ENCODE peak calls at places on chromosome 4, in five cellular contexts. B is SJSA1, C is fibroblast of lung, F is SK-N-SH, A is GM12878. V is an unnamed sample. For H3K9me3, the result is how much of the 10 kb centered on the place peaks cover.

GRCh38 chr4:19494958-19495357 is 756.7 kb upstream of the SLIT2 start:
- DNase-seq in F (no peak), B (no peak), A (no peak), C (peak), V (no peak)

GRCh38 chr4:119643306-119644042 is 14.9 kb upstream of the PDE5A start:
- DNase-seq in B (no peak), C (peak), A (no peak), F (no peak), V (no peak)

GRCh38 chr4:80171251-80171650 is 26.1 kb upstream of the PRDM8 start:
- DNase-seq in F (no peak), A (no peak), C (peak), B (no peak), V (no peak)

GRCh38 chr4:77044458-77045124 is 31.2 kb downstream of the CCNI start:
- DNase-seq in F (no peak), A (peak), B (peak), C (peak), V (peak)

GRCh38 chr4:156100651-156101050 is 147.0 kb upstream of the CTSO start:
- DNase-seq in A (no peak), F (no peak), C (peak), B (no peak), V (no peak)

GRCh38 chr4:80471701-80472100 is 136.2 kb downstream of the CFAP299 start:
- DNase-seq in A (no peak), B (peak), F (no peak), C (peak), V (no peak)

GRCh38 chr4:23822181-23822580 is 67.7 kb downstream of the PPARGC1A start:
- DNase-seq in C (no peak), F (no peak), B (peak), A (no peak), V (no peak)

GRCh38 chr4:110487873-110488272 is 11.9 kb downstream of the ENPEP start:
- DNase-seq in A (no peak), B (no peak), C (no peak), F (no peak), V (peak)

GRCh38 chr4:25792200-25792791 is 70.5 kb downstream of the SEL1L3 start:
- DNase-seq in C (peak), F (peak), A (no peak), B (no peak), V (peak)

GRCh38 chr4:70902577-70903281 is 560 bp downstream of the MOB1B start:
- DNase-seq in A (no peak), C (no peak), B (peak), F (no peak), V (peak)

GRCh38 chr4:141614878-141615586 is 21.4 kb upstream of the IL15 start:
- DNase-seq in B (no peak), F (no peak), C (no peak), A (no peak), V (no peak)

GRCh38 chr4:38076153-38076669 is 116.0 kb downstream of the PTTG2 start:
- DNase-seq in F (no peak), C (no peak), B (no peak), A (no peak), V (no peak)

GRCh38 chr4:40750461-40751258 is 905 bp downstream of the NSUN7 start:
- DNase-seq in F (peak), A (no peak), C (peak), B (no peak), V (no peak)

GRCh38 chr4:79632114-79632513 is 224.1 kb upstream of the GK2 start:
- DNase-seq in C (no peak), B (no peak), F (no peak), A (no peak), V (no peak)

GRCh38 chr4:177128306-177128705 is 181.4 kb upstream of the NEIL3 start:
- DNase-seq in F (no peak), B (no peak), A (no peak), C (peak), V (no peak)

GRCh38 chr4:183721207-183722081 is 62.4 kb downstream of the TRAPPC11 start:
- DNase-seq in C (peak), F (peak), B (no peak), A (no peak), V (no peak)

GRCh38 chr4:27638163-27638915 is 777.7 kb downstream of the STIM2 start:
- DNase-seq in C (peak), A (no peak), F (no peak), B (no peak), V (no peak)

GRCh38 chr4:30912098-30912719 is 192.0 kb downstream of the PCDH7 start:
- DNase-seq in A (no peak), C (peak), B (no peak), F (no peak), V (no peak)

GRCh38 chr4:76067652-76068286 is 6.7 kb upstream of the ART3 start:
- DNase-seq in C (peak), F (peak), A (no peak), B (peak), V (peak)

GRCh38 chr4:88737304-88738015 is 39.8 kb upstream of the NAP1L5 start:
- DNase-seq in C (peak), F (no peak), B (no peak), A (peak), V (peak)

GRCh38 chr4:150209140-150209829 is 131.0 kb downstream of the DCLK2 start:
- DNase-seq in A (no peak), C (peak), F (peak), B (peak), V (peak)

GRCh38 chr4:23567338-23567737 is 322.5 kb downstream of the PPARGC1A start:
- DNase-seq in C (no peak), F (no peak), B (no peak), A (no peak), V (no peak)

GRCh38 chr4:73417973-73418372 is 13.9 kb downstream of the ALB start:
- DNase-seq in B (no peak), F (no peak), C (peak), A (no peak), V (peak)

GRCh38 chr4:145069361-145069760 is 28.6 kb downstream of the ANAPC10 start:
- DNase-seq in B (peak), C (peak), A (no peak), F (no peak), V (no peak)

GRCh38 chr4:96093563-96093962 is 253.7 kb downstream of the PDHA2 start:
- DNase-seq in A (no peak), F (no peak), C (no peak), B (no peak), V (no peak)

GRCh38 chr4:34271479-34272355 is 1972.6 kb downstream of the ARAP2 start:
- DNase-seq in F (no peak), C (no peak), B (no peak), A (no peak), V (no peak)

GRCh38 chr4:79048878-79049277 is 109.6 kb upstream of the PAQR3 start:
- DNase-seq in A (no peak), F (no peak), C (no peak), B (no peak), V (no peak)

GRCh38 chr4:163395758-163396157 is 52.1 kb downstream of the NPY5R start:
- DNase-seq in F (no peak), A (no peak), C (no peak), B (no peak), V (no peak)

GRCh38 chr4:121146530-121146929 is 17.6 kb downstream of the TNIP3 start:
- DNase-seq in C (peak), A (no peak), B (no peak), F (no peak), V (no peak)

GRCh38 chr4:90641856-90642599 is 514.8 kb downstream of the CCSER1 start:
- DNase-seq in A (no peak), C (no peak), B (no peak), F (no peak), V (no peak)

GRCh38 chr4:28443786-28444412 is 1583.3 kb downstream of the STIM2 start:
- DNase-seq in A (no peak), C (peak), F (no peak), B (no peak), V (peak)

GRCh38 chr4:46793036-46793435 is 116.0 kb downstream of the COX7B2 start:
- DNase-seq in B (no peak), A (no peak), C (no peak), F (no peak), V (no peak)

GRCh38 chr4:153520227-153520626 is 54.1 kb downstream of the TMEM131L start:
- DNase-seq in A (no peak), C (no peak), F (no peak), B (no peak), V (no peak)
- H3K27ac ChIP-seq in A (peak), C (no peak), F (no peak), B (no peak), V (peak)

GRCh38 chr4:1204828-1205591 is 32.6 kb upstream of the SPON2 start:
- DNase-seq in B (no peak), F (peak), C (no peak), A (no peak), V (peak)
- H3K4me3 ChIP-seq in B (no peak), F (no peak), C (no peak), A (no peak), V (no peak)

GRCh38 chr4:146621-147020 is 22.3 kb downstream of the ZNF718 start:
- DNase-seq in F (no peak), A (no peak), B (no peak), C (no peak), V (no peak)
- H3K9me3 ChIP-seq in F (under half), A (under half), B (under half), C (under half), V (under half)

DNA sequence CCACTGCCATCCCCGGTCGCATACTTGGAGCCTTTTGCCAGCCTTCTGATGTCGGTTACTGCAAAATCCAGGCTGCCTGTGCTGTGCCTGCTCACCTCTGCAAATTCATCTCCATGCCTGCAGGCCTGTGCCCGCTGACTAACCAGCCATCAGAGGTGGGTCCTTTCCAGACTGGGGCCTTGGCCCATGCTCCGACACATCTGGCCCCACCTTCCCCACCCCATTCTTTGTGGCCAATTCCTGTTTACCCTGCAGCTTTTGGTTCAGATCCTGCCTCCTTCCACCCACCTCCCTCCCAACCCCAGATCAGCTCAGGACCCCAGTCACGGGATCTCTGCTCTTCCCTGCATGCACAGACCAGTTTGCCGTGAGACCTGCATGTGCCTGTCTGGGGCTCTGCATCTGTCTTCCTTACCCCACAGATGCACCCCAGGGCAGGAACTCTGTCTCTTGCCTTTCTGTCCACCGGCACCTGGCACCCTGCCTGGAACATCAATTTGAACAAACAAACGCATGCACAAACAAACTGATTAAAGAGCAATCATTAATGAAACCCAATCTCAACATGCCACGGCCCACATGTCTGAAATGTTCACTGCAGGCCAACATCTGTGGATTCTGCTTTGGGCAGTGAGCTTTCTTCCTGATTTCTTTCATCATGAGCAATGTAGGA is 112.8 kb upstream of the PSAPL1 start:
- DNase-seq in B (no peak), A (no peak), F (peak), C (no peak), V (peak)
- H3K27ac ChIP-seq in B (no peak), A (no peak), F (no peak), C (no peak), V (no peak)

GRCh38 chr4:143352052-143352451 is 15.4 kb downstream of the GAB1 start:
- DNase-seq in C (peak), B (peak), F (peak), A (no peak), V (no peak)

GRCh38 chr4:143351149-143351691 is 14.5 kb downstream of the GAB1 start:
- DNase-seq in A (no peak), C (no peak), F (no peak), B (no peak), V (no peak)

GRCh38 chr4:143354990-143355389 is 18.3 kb downstream of the GAB1 start:
- DNase-seq in B (no peak), F (peak), A (no peak), C (no peak), V (no peak)

GRCh38 chr4:143353797-143354196 is 17.1 kb downstream of the GAB1 start:
- DNase-seq in A (no peak), C (no peak), B (no peak), F (no peak), V (no peak)

GRCh38 chr4:143352720-143353119 is 16.0 kb downstream of the GAB1 start:
- DNase-seq in C (peak), F (no peak), A (no peak), B (peak), V (no peak)
- H3K4me3 ChIP-seq in C (no peak), F (no peak), A (no peak), B (no peak), V (no peak)

V was measured in SJCRH30.